ENCODE peak calls at places on chromosomes 3 and 15, in five cellular contexts. Q is GM06990, I is heart right ventricle, B is psoas muscle, W is endodermal cell. X is an unnamed sample.

GRCh38 chr15:78438595-78439285 is 724 bp downstream of the IREB2 start:
- DNase-seq in B (no peak), W (peak; percentile 68), I (peak; percentile 21), Q (no peak), X (peak; percentile 57)

GRCh38 chr3:23389089-23389488 is 186.0 kb downstream of the UBE2E2 start:
- DNase-seq in W (peak; percentile 61), Q (no peak), I (no peak), B (no peak), X (peak; percentile 6)

GRCh38 chr3:54213910-54214309 is 91.6 kb downstream of the CACNA2D3 start:
- DNase-seq in B (no peak), I (no peak), Q (no peak), W (no peak), X (no peak)

GRCh38 chr15:20353966-20354883 is 187.4 kb downstream of the GOLGA6L6 start:
- DNase-seq in Q (no peak), I (no peak), B (peak; percentile 15), W (peak; percentile 45), X (peak; percentile 7)

GRCh38 chr3:124292329-124292728 is 300.4 kb upstream of the ROPN1 start:
- DNase-seq in I (no peak), Q (no peak), B (no peak), W (no peak), X (no peak)

GRCh38 chr15:52336530-52336929 is 40.9 kb upstream of the MYO5C start:
- DNase-seq in W (no peak), I (no peak), Q (no peak), B (no peak), X (no peak)

GRCh38 chr3:123767020-123767394 is 117.1 kb downstream of the MYLK start:
- DNase-seq in I (no peak), W (no peak), Q (no peak), B (no peak), X (peak; percentile 41)

GRCh38 chr15:95742836-95743235 is 587.7 kb upstream of the NR2F2 start:
- DNase-seq in Q (no peak), I (no peak), B (no peak), W (no peak), X (no peak)

GRCh38 chr3:192888121-192888520 is 29.5 kb downstream of the MB21D2 start:
- DNase-seq in Q (no peak), I (no peak), W (no peak), B (no peak), X (no peak)

GRCh38 chr3:10553586-10554235 is 48.3 kb upstream of the ATP2B2 start:
- DNase-seq in I (no peak), W (peak; percentile 84), B (no peak), Q (no peak), X (peak; percentile 88)

GRCh38 chr3:42031808-42032475 is 59.2 kb upstream of the TRAK1 start:
- DNase-seq in B (no peak), Q (no peak), W (peak; percentile 79), I (peak; percentile 36), X (no peak)

GRCh38 chr3:157999246-157999645 is 107.0 kb downstream of the SHOX2 start:
- DNase-seq in Q (no peak), I (no peak), W (no peak), B (no peak), X (no peak)

GRCh38 chr15:56533741-56534416 is 68.9 kb upstream of the MNS1 start:
- DNase-seq in W (no peak), I (no peak), Q (no peak), B (no peak), X (no peak)

GRCh38 chr3:125022186-125022585 is 33.6 kb downstream of the HEG1 start:
- DNase-seq in B (no peak), Q (no peak), W (no peak), I (no peak), X (no peak)

GRCh38 chr15:90496791-90497190 is 32.9 kb upstream of the CRTC3 start:
- DNase-seq in Q (no peak), I (no peak), B (no peak), W (no peak), X (no peak)

GRCh38 chr3:178297732-178298131 is 238.5 kb upstream of the KCNMB2 start:
- DNase-seq in W (no peak), I (no peak), Q (no peak), B (no peak), X (no peak)

GRCh38 chr3:90092994-90093393 is 985.6 kb downstream of the EPHA3 start:
- DNase-seq in Q (no peak), B (no peak), W (no peak), I (no peak), X (peak; percentile 2)

GRCh38 chr15:50431204-50431603 is 7.0 kb downstream of the USP8 start:
- DNase-seq in B (no peak), W (no peak), I (no peak), Q (no peak), X (no peak)

GRCh38 chr15:69066646-69066995 is 52.1 kb downstream of the NOX5 start:
- DNase-seq in B (no peak), Q (no peak), I (no peak), W (no peak), X (no peak)

GRCh38 chr3:7750296-7750695 is 751.3 kb upstream of the LMCD1 start:
- DNase-seq in B (no peak), W (no peak), I (no peak), Q (no peak), X (no peak)

GRCh38 chr15:74130089-74130848 is at the start of gene ISLR2:
- DNase-seq in Q (no peak), W (no peak), I (no peak), B (peak; percentile 35), X (peak; percentile 87)

GRCh38 chr3:128800241-128801187 is 74.5 kb downstream of the RAB7A start:
- DNase-seq in W (no peak), I (peak; percentile 56), B (peak; percentile 35), Q (no peak), X (no peak)

GRCh38 chr3:12303532-12303931 is 14.7 kb downstream of the PPARG start:
- DNase-seq in B (no peak), I (no peak), W (no peak), Q (no peak), X (no peak)

GRCh38 chr3:17507480-17507879 is 235.0 kb downstream of the TBC1D5 start:
- DNase-seq in B (no peak), I (no peak), W (no peak), Q (no peak), X (no peak)

GRCh38 chr3:47355010-47355409 is 25.8 kb upstream of the PTPN23 start:
- DNase-seq in Q (no peak), I (no peak), B (no peak), W (no peak), X (no peak)

GRCh38 chr3:46996689-46997452 is 17.4 kb downstream of the NBEAL2 start:
- DNase-seq in I (no peak), W (no peak), Q (no peak), B (peak; percentile 12), X (no peak)

GRCh38 chr3:5022966-5023776 is 43.9 kb downstream of the BHLHE40 start:
- DNase-seq in Q (no peak), I (no peak), W (peak; percentile 94), B (peak; percentile 84), X (peak; percentile 39)

GRCh38 chr3:191431160-191431822 is 29.7 kb upstream of the PYDC2 start:
- DNase-seq in B (no peak), W (no peak), Q (no peak), I (no peak), X (no peak)

GRCh38 chr3:50331364-50331907 is 3.4 kb upstream of the TUSC2 start:
- DNase-seq in Q (no peak), W (no peak), I (no peak), B (no peak), X (no peak)

GRCh38 chr3:71033681-71034220 is 549.8 kb downstream of the FOXP1 start:
- DNase-seq in B (no peak), W (no peak), Q (no peak), I (no peak), X (no peak)

GRCh38 chr15:78415284-78415683 is 22.7 kb upstream of the IREB2 start:
- DNase-seq in B (no peak), W (no peak), Q (no peak), I (no peak), X (peak; percentile 47)

DNA sequence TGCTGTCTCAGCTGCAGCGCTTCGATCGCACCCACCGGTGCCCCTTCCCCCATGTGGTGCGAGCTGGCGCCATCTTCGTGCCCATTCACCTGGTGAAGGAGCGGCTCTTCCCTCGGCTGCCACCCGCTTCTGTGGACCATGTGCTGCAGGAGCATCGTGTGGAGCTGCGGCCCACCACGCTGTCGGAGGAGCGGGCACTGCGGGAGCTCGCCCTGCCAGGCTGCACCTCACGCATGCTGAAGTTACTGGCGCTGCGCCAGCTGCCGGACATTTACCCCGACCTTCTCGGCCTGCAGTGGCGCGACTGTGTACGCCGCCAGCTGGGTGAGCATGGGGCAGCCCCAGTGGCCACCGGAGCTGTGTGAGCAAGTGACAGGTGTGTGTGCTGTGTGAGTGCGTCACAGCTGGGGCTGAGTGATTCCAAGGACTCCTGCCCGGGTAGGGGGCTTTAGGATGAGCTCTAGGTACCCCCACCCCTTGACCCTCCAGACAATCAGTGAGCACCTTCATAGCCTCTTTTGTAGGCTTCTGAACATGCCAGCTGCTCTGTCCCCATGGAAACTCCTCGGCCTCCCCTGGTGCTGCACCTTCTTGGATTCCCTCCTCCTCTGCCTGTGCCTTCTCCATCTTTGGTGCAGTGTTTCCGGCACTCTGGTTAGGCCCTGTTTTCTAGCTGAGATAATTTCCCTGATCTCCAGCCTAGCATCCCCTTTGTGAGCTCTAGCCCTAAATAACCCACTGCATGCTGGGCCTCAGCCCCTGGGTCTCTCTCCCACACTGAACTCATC is 7.0 kb downstream of the C15orf39 start:
- DNase-seq in B (no peak), W (no peak), Q (no peak), I (no peak), X (no peak)
- H3K4me3 ChIP-seq in B (no peak overlapping the region), W (no peak overlapping the region), Q (no peak overlapping the region), I (peak overlapping the region; percentile 1), X (no peak overlapping the region)

GRCh38 chr3:66931286-66931685 is 66.8 kb upstream of the KBTBD8 start:
- DNase-seq in B (no peak), I (no peak), W (no peak), Q (no peak), X (no peak)
- H3K36me3 ChIP-seq in B (no peaks in the 10 kb centered on the region), I (no peaks in the 10 kb centered on the region), W (no peaks in the 10 kb centered on the region), Q (no peaks in the 10 kb centered on the region), X (no peaks in the 10 kb centered on the region)

DNA sequence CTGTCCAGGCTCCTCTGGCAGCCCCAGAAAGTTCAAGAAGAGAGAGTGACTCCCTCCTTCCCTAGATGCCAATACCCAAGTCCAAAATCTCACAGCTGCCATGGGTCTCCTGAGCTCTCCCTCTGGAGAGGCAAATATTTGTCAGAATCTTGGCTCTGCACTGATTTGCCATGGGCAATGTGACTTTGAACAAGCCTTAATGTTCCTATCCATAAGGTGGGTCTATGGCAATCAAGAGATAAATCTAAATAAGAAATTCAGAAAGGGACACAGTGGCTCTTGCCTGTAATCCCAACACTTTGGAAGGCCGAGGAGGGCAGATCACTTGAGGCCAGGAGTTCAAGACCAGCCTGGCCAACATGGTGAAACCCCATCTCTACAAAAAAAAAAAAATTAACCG is 12.4 kb upstream of the WNT7A start:
- DNase-seq in W (no peak), B (no peak), I (no peak), Q (no peak), X (no peak)
- H3K27me3 ChIP-seq in W (peaks cover 23% of the 10 kb centered on the region), B (no peaks in the 10 kb centered on the region), I (no peaks in the 10 kb centered on the region), Q (no peaks in the 10 kb centered on the region), X (peaks cover 22% of the 10 kb centered on the region)

GRCh38 chr15:40436892-40437753 is 3.6 kb upstream of the BAHD1 start:
- DNase-seq in W (peak; percentile 69), I (no peak), B (no peak), Q (no peak), X (peak; percentile 80)
- H3K4me3 ChIP-seq in W (peak overlapping the region; percentile 82), I (peak overlapping the region; percentile 52), B (peak overlapping the region; percentile 60), Q (no peak overlapping the region), X (peak overlapping the region; percentile 66)